ENCODE peak calls at places on chromosomes 6 and 20, in ten cellular contexts. K, P, O, M, Q, U, H, S, N and R are unnamed samples.

GRCh38 chr6:18053555-18054445 is 66.4 kb upstream of the KIF13A start:
- DNase-seq in M (no peak), P (no peak), K (no peak), S (no peak), Q (no peak), H (no peak), N (no peak), U (no peak), O (no peak), R (no peak)

GRCh38 chr6:157314705-157315321 is 8.5 kb downstream of the TMEM242 start:
- DNase-seq in N (no peak), S (no peak), P (no peak), H (no peak), Q (no peak), U (peak), O (no peak), K (no peak), M (no peak), R (no peak)

GRCh38 chr6:98848539-98849210 is 14.3 kb downstream of the POU3F2 start:
- DNase-seq in O (no peak), U (no peak), H (no peak), N (no peak), M (no peak), S (no peak), Q (no peak), K (no peak), P (no peak), R (no peak)

GRCh38 chr6:56842602-56843475 is 112.1 kb upstream of the BEND6 start:
- DNase-seq in U (peak), K (no peak), M (peak), Q (no peak), H (peak), N (peak), S (no peak), P (peak), O (no peak), R (peak)

GRCh38 chr20:32079655-32080109 is 27.6 kb downstream of the HCK start:
- DNase-seq in N (no peak), U (no peak), Q (no peak), H (no peak), S (no peak), M (no peak), P (no peak), O (no peak), K (no peak), R (no peak)

GRCh38 chr20:4091332-4092135 is 76.2 kb upstream of the RNF24 start:
- DNase-seq in Q (no peak), M (peak), H (peak), P (peak), S (no peak), K (peak), O (peak), U (peak), N (peak), R (peak)

GRCh38 chr20:24651171-24651972 is 181.9 kb downstream of the SYNDIG1 start:
- DNase-seq in N (no peak), O (no peak), S (peak), U (peak), P (no peak), K (no peak), M (no peak), H (no peak), Q (no peak), R (no peak)

GRCh38 chr6:138543648-138544047 is 44.4 kb upstream of the NHSL1 start:
- DNase-seq in P (no peak), S (no peak), K (no peak), U (no peak), H (no peak), Q (no peak), M (no peak), N (no peak), O (no peak), R (no peak)

GRCh38 chr6:26342106-26342999 is 22.6 kb upstream of the BTN3A2 start:
- DNase-seq in O (no peak), M (no peak), P (no peak), H (no peak), N (no peak), Q (no peak), S (no peak), K (no peak), U (peak), R (no peak)

GRCh38 chr6:109718991-109719390 is 27.9 kb downstream of the FIG4 start:
- DNase-seq in H (no peak), N (no peak), P (peak), K (no peak), U (no peak), Q (no peak), O (no peak), M (no peak), S (no peak), R (no peak)

GRCh38 chr6:46221221-46221793 is 50.5 kb upstream of the ENPP5 start:
- DNase-seq in K (no peak), U (peak), N (no peak), H (no peak), O (no peak), S (no peak), Q (no peak), M (no peak), P (no peak), R (no peak)

GRCh38 chr6:18579869-18580268 is 192.7 kb downstream of the RNF144B start:
- DNase-seq in U (no peak), Q (no peak), N (no peak), K (no peak), H (no peak), S (no peak), P (no peak), O (no peak), M (no peak), R (no peak)